ENCODE peak calls at places on chromosomes 3 and 15, in six cellular contexts. One of them, this sample, is unnamed.

GRCh38 chr3:123153124-123153523 is 48.6 kb upstream of the SEC22A start:
- DNase-seq in lower lobe of right lung: no peak
- DNase-seq in uterus: no peak
- DNase-seq in right lobe of liver: no peak
- DNase-seq in PC-9: no peak
- DNase-seq in colonic mucosa: no peak
- DNase-seq in this sample: no peak

GRCh38 chr15:63985221-63986184 is 60.8 kb downstream of the DAPK2 start:
- DNase-seq in PC-9: no peak
- DNase-seq in uterus: peak; percentile 21
- DNase-seq in colonic mucosa: no peak
- DNase-seq in right lobe of liver: peak; percentile 67
- DNase-seq in lower lobe of right lung: peak; percentile 92
- DNase-seq in this sample: no peak

GRCh38 chr3:186613637-186614265 is 891 bp downstream of the AHSG start:
- DNase-seq in PC-9: no peak
- DNase-seq in uterus: no peak
- DNase-seq in right lobe of liver: no peak
- DNase-seq in lower lobe of right lung: no peak
- DNase-seq in colonic mucosa: no peak
- DNase-seq in this sample: no peak

GRCh38 chr15:50168778-50169411 is 13.1 kb upstream of the SLC27A2 start:
- DNase-seq in colonic mucosa: peak; percentile 27
- DNase-seq in right lobe of liver: no peak
- DNase-seq in lower lobe of right lung: no peak
- DNase-seq in PC-9: no peak
- DNase-seq in uterus: no peak
- DNase-seq in this sample: no peak

GRCh38 chr15:68445351-68445750 is 13.4 kb upstream of the ITGA11 start:
- DNase-seq in right lobe of liver: no peak
- DNase-seq in uterus: no peak
- DNase-seq in PC-9: no peak
- DNase-seq in colonic mucosa: no peak
- DNase-seq in lower lobe of right lung: no peak
- DNase-seq in this sample: no peak

GRCh38 chr15:101028772-101029438 is 109.7 kb downstream of the LRRK1 start:
- DNase-seq in right lobe of liver: no peak
- DNase-seq in lower lobe of right lung: no peak
- DNase-seq in PC-9: no peak
- DNase-seq in colonic mucosa: peak; percentile 7
- DNase-seq in uterus: peak; percentile 14
- DNase-seq in this sample: no peak

GRCh38 chr3:22117091-22117490 is 366.1 kb upstream of the ZNF385D start:
- DNase-seq in uterus: no peak
- DNase-seq in colonic mucosa: no peak
- DNase-seq in PC-9: no peak
- DNase-seq in lower lobe of right lung: no peak
- DNase-seq in right lobe of liver: no peak
- DNase-seq in this sample: no peak

GRCh38 chr3:8846176-8846575 is 76.8 kb upstream of the OXTR start:
- DNase-seq in colonic mucosa: no peak
- DNase-seq in lower lobe of right lung: no peak
- DNase-seq in PC-9: no peak
- DNase-seq in right lobe of liver: no peak
- DNase-seq in uterus: no peak
- DNase-seq in this sample: no peak

GRCh38 chr3:26307805-26308204 is 314.8 kb upstream of the LRRC3B start:
- DNase-seq in lower lobe of right lung: no peak
- DNase-seq in right lobe of liver: no peak
- DNase-seq in PC-9: no peak
- DNase-seq in uterus: no peak
- DNase-seq in colonic mucosa: no peak
- DNase-seq in this sample: no peak

DNA sequence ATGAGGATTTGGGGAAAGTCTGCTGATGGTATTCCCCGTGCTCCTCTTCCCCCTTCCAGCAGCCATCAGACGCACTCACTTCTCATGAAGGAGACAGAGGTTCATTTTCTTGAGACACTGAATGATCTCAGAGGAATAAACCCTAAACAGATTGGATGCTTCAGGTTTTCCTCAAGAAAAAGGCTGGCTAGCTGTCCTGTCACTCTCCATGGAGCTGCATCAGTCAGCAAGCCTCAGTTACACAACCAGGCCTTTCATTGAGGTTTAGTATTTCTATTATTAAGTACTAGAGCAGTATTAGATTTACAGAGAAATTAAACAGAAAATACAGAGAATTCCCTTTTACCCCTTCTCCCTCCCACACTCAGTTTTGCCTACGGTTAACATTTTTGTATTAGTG is 166.4 kb downstream of the C3orf70 start:
- DNase-seq in lower lobe of right lung: no peak
- DNase-seq in right lobe of liver: no peak
- DNase-seq in colonic mucosa: no peak
- DNase-seq in PC-9: no peak
- DNase-seq in uterus: no peak
- DNase-seq in this sample: no peak
- TF ChIP-seq CTCF in lower lobe of right lung: no peak
- TF ChIP-seq CTCF in right lobe of liver: no peak
- TF ChIP-seq CTCF in colonic mucosa: no peak
- TF ChIP-seq CTCF in PC-9: no peak
- TF ChIP-seq CTCF in uterus: no peak
- TF ChIP-seq CTCF in this sample: no peak

GRCh38 chr3:5226783-5227182 is 39.3 kb downstream of the EDEM1 start:
- DNase-seq in PC-9: no peak
- DNase-seq in uterus: no peak
- DNase-seq in colonic mucosa: no peak
- DNase-seq in right lobe of liver: no peak
- DNase-seq in lower lobe of right lung: no peak
- DNase-seq in this sample: no peak
- H3K9me3 ChIP-seq in PC-9: no peaks in the 10 kb centered on the region
- H3K9me3 ChIP-seq in uterus: no peaks in the 10 kb centered on the region
- H3K9me3 ChIP-seq in colonic mucosa: no peaks in the 10 kb centered on the region
- H3K9me3 ChIP-seq in right lobe of liver: no peaks in the 10 kb centered on the region
- H3K9me3 ChIP-seq in lower lobe of right lung: no peaks in the 10 kb centered on the region
- H3K9me3 ChIP-seq in this sample: no peaks in the 10 kb centered on the region

GRCh38 chr15:98506172-98506571 is 142.2 kb upstream of the IGF1R start:
- DNase-seq in colonic mucosa: no peak
- DNase-seq in lower lobe of right lung: no peak
- DNase-seq in uterus: no peak
- DNase-seq in right lobe of liver: no peak
- DNase-seq in PC-9: no peak
- DNase-seq in this sample: no peak
- H3K27me3 ChIP-seq in colonic mucosa: no peaks in the 10 kb centered on the region
- H3K27me3 ChIP-seq in lower lobe of right lung: no peaks in the 10 kb centered on the region
- H3K27me3 ChIP-seq in uterus: no peaks in the 10 kb centered on the region
- H3K27me3 ChIP-seq in right lobe of liver: no peaks in the 10 kb centered on the region
- H3K27me3 ChIP-seq in PC-9: peaks cover 86% of the 10 kb centered on the region
- H3K27me3 ChIP-seq in this sample: no peaks in the 10 kb centered on the region

GRCh38 chr3:14127106-14127505 is 2.3 kb downstream of the TMEM43 start:
- DNase-seq in uterus: no peak
- DNase-seq in right lobe of liver: no peak
- DNase-seq in lower lobe of right lung: no peak
- DNase-seq in PC-9: no peak
- DNase-seq in colonic mucosa: peak; percentile 14
- DNase-seq in this sample: no peak

GRCh38 chr3:14126017-14126902 is 1.4 kb downstream of the TMEM43 start:
- DNase-seq in right lobe of liver: no peak
- DNase-seq in colonic mucosa: no peak
- DNase-seq in uterus: no peak
- DNase-seq in lower lobe of right lung: no peak
- DNase-seq in PC-9: no peak
- DNase-seq in this sample: no peak

GRCh38 chr3:14124223-14124614 is 451 bp downstream of the CHCHD4 start:
- DNase-seq in lower lobe of right lung: peak; percentile 80
- DNase-seq in PC-9: no peak
- DNase-seq in uterus: peak; percentile 65
- DNase-seq in right lobe of liver: peak; percentile 75
- DNase-seq in colonic mucosa: peak; percentile 80
- DNase-seq in this sample: no peak

GRCh38 chr3:14124615-14125192 is at the start of the genes CHCHD4 and TMEM43:
- DNase-seq in uterus: peak; percentile 99
- DNase-seq in right lobe of liver: peak; percentile 100
- DNase-seq in colonic mucosa: peak; percentile 100
- DNase-seq in lower lobe of right lung: peak; percentile 99
- DNase-seq in PC-9: peak; percentile 98
- DNase-seq in this sample: peak; percentile 99

GRCh38 chr3:14125193-14126016 is 553 bp downstream of the TMEM43 start:
- DNase-seq in right lobe of liver: peak; percentile 65
- DNase-seq in uterus: peak; percentile 73
- DNase-seq in PC-9: peak; percentile 81
- DNase-seq in lower lobe of right lung: peak; percentile 87
- DNase-seq in colonic mucosa: peak; percentile 80
- DNase-seq in this sample: peak; percentile 50
- TF ChIP-seq CTCF in right lobe of liver: no peak
- TF ChIP-seq CTCF in uterus: no peak
- TF ChIP-seq CTCF in PC-9: no peak
- TF ChIP-seq CTCF in lower lobe of right lung: peak; percentile 19
- TF ChIP-seq CTCF in colonic mucosa: no peak
- TF ChIP-seq CTCF in this sample: no peak

This sample was measured in prostate gland.